ENCODE peak calls at places on chromosomes 2 and 18, in nine cellular contexts. One of them, this sample, is unnamed.

GRCh38 chr18:10140928-10141327 is 227.1 kb downstream of the VAPA start:
- DNase-seq in GM23248: peak; percentile 71
- DNase-seq in activated CD8-positive, alpha-beta memory T cell treated with anti-CD3 and anti-CD28 coated beads for 48 hours: no peak
- DNase-seq in spleen: no peak
- DNase-seq in GM23338: no peak
- DNase-seq in tibial artery: no peak
- DNase-seq in OCI-LY7: no peak
- DNase-seq in heart left ventricle: no peak
- DNase-seq in tibial nerve: no peak
- DNase-seq in this sample: no peak

GRCh38 chr2:53572696-53573095 is 194.9 kb upstream of the CHAC2 start:
- DNase-seq in GM23248: no peak
- DNase-seq in activated CD8-positive, alpha-beta memory T cell treated with anti-CD3 and anti-CD28 coated beads for 48 hours: no peak
- DNase-seq in spleen: no peak
- DNase-seq in GM23338: no peak
- DNase-seq in tibial artery: no peak
- DNase-seq in OCI-LY7: no peak
- DNase-seq in heart left ventricle: no peak
- DNase-seq in tibial nerve: no peak
- DNase-seq in this sample: no peak

GRCh38 chr2:235004289-235004903 is 52.6 kb downstream of the SH3BP4 start:
- DNase-seq in GM23248: no peak
- DNase-seq in activated CD8-positive, alpha-beta memory T cell treated with anti-CD3 and anti-CD28 coated beads for 48 hours: no peak
- DNase-seq in spleen: no peak
- DNase-seq in GM23338: no peak
- DNase-seq in tibial artery: no peak
- DNase-seq in OCI-LY7: no peak
- DNase-seq in heart left ventricle: no peak
- DNase-seq in tibial nerve: no peak
- DNase-seq in this sample: no peak

GRCh38 chr2:20061476-20061875 is 10.0 kb upstream of the LAPTM4A start:
- DNase-seq in GM23248: peak; percentile 89
- DNase-seq in activated CD8-positive, alpha-beta memory T cell treated with anti-CD3 and anti-CD28 coated beads for 48 hours: no peak
- DNase-seq in spleen: no peak
- DNase-seq in GM23338: no peak
- DNase-seq in tibial artery: no peak
- DNase-seq in OCI-LY7: no peak
- DNase-seq in heart left ventricle: no peak
- DNase-seq in tibial nerve: no peak
- DNase-seq in this sample: no peak

GRCh38 chr2:150587547-150588209 is 100.2 kb upstream of the RND3 start:
- DNase-seq in GM23248: peak; percentile 67
- DNase-seq in activated CD8-positive, alpha-beta memory T cell treated with anti-CD3 and anti-CD28 coated beads for 48 hours: no peak
- DNase-seq in spleen: no peak
- DNase-seq in GM23338: peak; percentile 13
- DNase-seq in tibial artery: no peak
- DNase-seq in OCI-LY7: no peak
- DNase-seq in heart left ventricle: no peak
- DNase-seq in tibial nerve: no peak
- DNase-seq in this sample: no peak

GRCh38 chr2:170819941-170820646 is 3.4 kb downstream of the GAD1 start:
- DNase-seq in GM23248: no peak
- DNase-seq in activated CD8-positive, alpha-beta memory T cell treated with anti-CD3 and anti-CD28 coated beads for 48 hours: no peak
- DNase-seq in spleen: peak; percentile 64
- DNase-seq in GM23338: peak; percentile 83
- DNase-seq in tibial artery: no peak
- DNase-seq in OCI-LY7: no peak
- DNase-seq in heart left ventricle: no peak
- DNase-seq in tibial nerve: no peak
- DNase-seq in this sample: no peak

GRCh38 chr2:142718731-142719130 is 158.7 kb upstream of the KYNU start:
- DNase-seq in GM23248: no peak
- DNase-seq in activated CD8-positive, alpha-beta memory T cell treated with anti-CD3 and anti-CD28 coated beads for 48 hours: no peak
- DNase-seq in spleen: no peak
- DNase-seq in GM23338: no peak
- DNase-seq in tibial artery: no peak
- DNase-seq in OCI-LY7: no peak
- DNase-seq in heart left ventricle: no peak
- DNase-seq in tibial nerve: no peak
- DNase-seq in this sample: no peak

GRCh38 chr18:23077493-23078256 is 57.6 kb upstream of the CABLES1 start:
- DNase-seq in GM23248: no peak
- DNase-seq in activated CD8-positive, alpha-beta memory T cell treated with anti-CD3 and anti-CD28 coated beads for 48 hours: no peak
- DNase-seq in spleen: no peak
- DNase-seq in GM23338: peak; percentile 36
- DNase-seq in tibial artery: no peak
- DNase-seq in OCI-LY7: peak; percentile 47
- DNase-seq in heart left ventricle: no peak
- DNase-seq in tibial nerve: no peak
- DNase-seq in this sample: no peak

GRCh38 chr18:44098551-44099098 is 582.1 kb upstream of the SETBP1 start:
- DNase-seq in GM23248: peak; percentile 71
- DNase-seq in activated CD8-positive, alpha-beta memory T cell treated with anti-CD3 and anti-CD28 coated beads for 48 hours: no peak
- DNase-seq in spleen: no peak
- DNase-seq in GM23338: peak; percentile 59
- DNase-seq in tibial artery: no peak
- DNase-seq in OCI-LY7: no peak
- DNase-seq in heart left ventricle: no peak
- DNase-seq in tibial nerve: no peak
- DNase-seq in this sample: no peak

GRCh38 chr2:34961822-34962221 is 1362.7 kb upstream of the FAM98A start:
- DNase-seq in GM23248: no peak
- DNase-seq in activated CD8-positive, alpha-beta memory T cell treated with anti-CD3 and anti-CD28 coated beads for 48 hours: no peak
- DNase-seq in spleen: no peak
- DNase-seq in GM23338: peak; percentile 24
- DNase-seq in tibial artery: no peak
- DNase-seq in OCI-LY7: no peak
- DNase-seq in heart left ventricle: no peak
- DNase-seq in tibial nerve: no peak
- DNase-seq in this sample: no peak

GRCh38 chr2:32678825-32679224 is 51.0 kb downstream of the TTC27 start:
- DNase-seq in GM23248: peak; percentile 33
- DNase-seq in activated CD8-positive, alpha-beta memory T cell treated with anti-CD3 and anti-CD28 coated beads for 48 hours: no peak
- DNase-seq in spleen: no peak
- DNase-seq in GM23338: no peak
- DNase-seq in tibial artery: no peak
- DNase-seq in OCI-LY7: no peak
- DNase-seq in heart left ventricle: no peak
- DNase-seq in tibial nerve: no peak
- DNase-seq in this sample: no peak

GRCh38 chr2:224982910-224983688 is 59.2 kb downstream of the DOCK10 start:
- DNase-seq in GM23248: peak; percentile 80
- DNase-seq in activated CD8-positive, alpha-beta memory T cell treated with anti-CD3 and anti-CD28 coated beads for 48 hours: no peak
- DNase-seq in spleen: no peak
- DNase-seq in GM23338: peak; percentile 5
- DNase-seq in tibial artery: no peak
- DNase-seq in OCI-LY7: no peak
- DNase-seq in heart left ventricle: no peak
- DNase-seq in tibial nerve: no peak
- DNase-seq in this sample: no peak

GRCh38 chr18:74252032-74252380 is 39.8 kb downstream of the CYB5A start:
- DNase-seq in GM23248: peak; percentile 68
- DNase-seq in activated CD8-positive, alpha-beta memory T cell treated with anti-CD3 and anti-CD28 coated beads for 48 hours: peak; percentile 9
- DNase-seq in spleen: no peak
- DNase-seq in GM23338: no peak
- DNase-seq in tibial artery: no peak
- DNase-seq in OCI-LY7: no peak
- DNase-seq in heart left ventricle: no peak
- DNase-seq in tibial nerve: no peak
- DNase-seq in this sample: no peak

GRCh38 chr2:136327162-136327852 is 209.4 kb upstream of the CXCR4 start:
- DNase-seq in GM23248: peak; percentile 9
- DNase-seq in activated CD8-positive, alpha-beta memory T cell treated with anti-CD3 and anti-CD28 coated beads for 48 hours: peak; percentile 49
- DNase-seq in spleen: no peak
- DNase-seq in GM23338: no peak
- DNase-seq in tibial artery: no peak
- DNase-seq in OCI-LY7: peak; percentile 78
- DNase-seq in heart left ventricle: no peak
- DNase-seq in tibial nerve: no peak
- DNase-seq in this sample: peak; percentile 48

GRCh38 chr2:70672990-70673647 is 94.9 kb downstream of the ADD2 start:
- DNase-seq in GM23248: no peak
- DNase-seq in activated CD8-positive, alpha-beta memory T cell treated with anti-CD3 and anti-CD28 coated beads for 48 hours: no peak
- DNase-seq in spleen: no peak
- DNase-seq in GM23338: no peak
- DNase-seq in tibial artery: no peak
- DNase-seq in OCI-LY7: no peak
- DNase-seq in heart left ventricle: no peak
- DNase-seq in tibial nerve: no peak
- DNase-seq in this sample: no peak

GRCh38 chr2:19021100-19021476 is 337.3 kb downstream of the OSR1 start:
- DNase-seq in GM23248: peak; percentile 93
- DNase-seq in activated CD8-positive, alpha-beta memory T cell treated with anti-CD3 and anti-CD28 coated beads for 48 hours: no peak
- DNase-seq in spleen: no peak
- DNase-seq in GM23338: no peak
- DNase-seq in tibial artery: no peak
- DNase-seq in OCI-LY7: no peak
- DNase-seq in heart left ventricle: no peak
- DNase-seq in tibial nerve: no peak
- DNase-seq in this sample: no peak

GRCh38 chr2:202135111-202135874 is 62.2 kb downstream of the KIAA2012 start:
- DNase-seq in GM23248: peak; percentile 97
- DNase-seq in activated CD8-positive, alpha-beta memory T cell treated with anti-CD3 and anti-CD28 coated beads for 48 hours: no peak
- DNase-seq in spleen: no peak
- DNase-seq in GM23338: no peak
- DNase-seq in tibial artery: peak; percentile 90
- DNase-seq in OCI-LY7: no peak
- DNase-seq in heart left ventricle: peak; percentile 70
- DNase-seq in tibial nerve: peak; percentile 76
- DNase-seq in this sample: no peak

GRCh38 chr2:96899084-96899735 is 29.3 kb upstream of the SEMA4C start:
- DNase-seq in GM23248: peak; percentile 78
- DNase-seq in activated CD8-positive, alpha-beta memory T cell treated with anti-CD3 and anti-CD28 coated beads for 48 hours: no peak
- DNase-seq in spleen: no peak
- DNase-seq in GM23338: no peak
- DNase-seq in tibial artery: no peak
- DNase-seq in OCI-LY7: no peak
- DNase-seq in heart left ventricle: no peak
- DNase-seq in tibial nerve: no peak
- DNase-seq in this sample: no peak

GRCh38 chr2:181742908-181743722 is 62.8 kb upstream of the NEUROD1 start:
- DNase-seq in GM23248: peak; percentile 74
- DNase-seq in activated CD8-positive, alpha-beta memory T cell treated with anti-CD3 and anti-CD28 coated beads for 48 hours: no peak
- DNase-seq in spleen: no peak
- DNase-seq in GM23338: peak; percentile 60
- DNase-seq in tibial artery: no peak
- DNase-seq in OCI-LY7: peak; percentile 46
- DNase-seq in heart left ventricle: no peak
- DNase-seq in tibial nerve: no peak
- DNase-seq in this sample: peak; percentile 7

GRCh38 chr2:11129598-11130449 is 25.4 kb upstream of the SLC66A3 start:
- DNase-seq in GM23248: no peak
- DNase-seq in activated CD8-positive, alpha-beta memory T cell treated with anti-CD3 and anti-CD28 coated beads for 48 hours: peak; percentile 25
- DNase-seq in spleen: peak; percentile 94
- DNase-seq in GM23338: peak; percentile 93
- DNase-seq in tibial artery: no peak
- DNase-seq in OCI-LY7: peak; percentile 89
- DNase-seq in heart left ventricle: no peak
- DNase-seq in tibial nerve: no peak
- DNase-seq in this sample: peak; percentile 53

This sample was measured in GM19239.